ENCODE peak calls at places on chromosomes 3 and 15, in four cellular contexts. D, C, M and T are unnamed samples.

GRCh38 chr15:69723404-69724097 is 270.9 kb downstream of the RPLP1 start:
- DNase-seq in M (no peak), D (no peak), C (peak; percentile 28), T (no peak)

GRCh38 chr3:157263027-157263426 is 103.1 kb upstream of the CCNL1 start:
- DNase-seq in D (no peak), C (no peak), M (no peak), T (no peak)

GRCh38 chr3:86046436-86047328 is 944.3 kb downstream of the VGLL3 start:
- DNase-seq in D (no peak), C (no peak), M (no peak), T (no peak)

GRCh38 chr3:178067721-178068120 is 468.5 kb upstream of the KCNMB2 start:
- DNase-seq in M (no peak), C (no peak), D (no peak), T (no peak)

GRCh38 chr3:146180376-146180775 is 19.4 kb upstream of the PLOD2 start:
- DNase-seq in D (no peak), M (no peak), C (no peak), T (no peak)

GRCh38 chr3:106033654-106034053 is 164.8 kb upstream of the CBLB start:
- DNase-seq in C (no peak), D (no peak), M (no peak), T (no peak)

GRCh38 chr15:58588096-58588495 is 156.3 kb downstream of the LIPC start:
- DNase-seq in M (no peak), D (no peak), C (no peak), T (no peak)

GRCh38 chr3:13120928-13121552 is 47.8 kb upstream of the IQSEC1 start:
- DNase-seq in D (no peak), M (no peak), C (no peak), T (no peak)

GRCh38 chr15:46126581-46126980 is 491.8 kb downstream of the SQOR start:
- DNase-seq in D (no peak), C (no peak), M (no peak), T (no peak)

GRCh38 chr15:65054333-65055200 is 9.4 kb downstream of the SLC51B start:
- DNase-seq in M (peak; percentile 84), C (peak; percentile 86), D (peak; percentile 80), T (no peak)

GRCh38 chr3:55162031-55162784 is 234.3 kb upstream of the LRTM1 start:
- DNase-seq in D (no peak), C (no peak), M (no peak), T (no peak)

GRCh38 chr15:83010709-83011270 is 649 bp downstream of the C15orf40 start:
- DNase-seq in D (peak; percentile 64), M (peak; percentile 62), C (peak; percentile 74), T (no peak)
- TF ChIP-seq CTCF in D (peak; percentile 37), M (peak; percentile 62), C (peak; percentile 58), T (peak; percentile 38)

DNA sequence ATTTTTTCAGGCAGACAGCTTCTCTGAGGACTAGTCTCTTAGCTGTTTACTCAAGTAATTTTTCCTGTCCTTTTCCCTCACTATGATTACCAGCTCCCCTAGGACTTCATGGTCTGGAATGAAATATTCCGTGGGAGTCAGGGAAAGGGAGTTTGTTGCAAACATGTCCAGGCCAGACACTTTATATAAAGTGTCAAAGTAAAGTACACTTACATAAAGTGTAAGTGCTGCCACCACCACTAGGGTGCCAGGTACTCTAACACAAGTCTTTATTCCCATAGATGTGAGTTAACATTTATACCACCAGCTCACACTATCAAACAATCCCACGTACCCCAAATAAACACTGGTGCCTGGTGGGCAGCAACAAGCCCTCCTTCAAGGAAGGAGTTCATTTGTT is 179.8 kb downstream of the SNRPN start:
- DNase-seq in D (no peak), M (no peak), C (no peak), T (no peak)
- TF ChIP-seq CTCF in D (no peak), M (peak; percentile 15), C (no peak), T (peak; percentile 29)

GRCh38 chr3:159781867-159782266 is 206.8 kb upstream of the IL12A start:
- DNase-seq in C (no peak), D (no peak), M (no peak), T (no peak)
- TF ChIP-seq CTCF in C (no peak), D (no peak), M (no peak), T (no peak)

GRCh38 chr3:53618946-53619345 is 124.5 kb downstream of the CACNA1D start:
- DNase-seq in M (no peak), D (no peak), C (no peak), T (no peak)
- TF ChIP-seq CTCF in M (no peak), D (no peak), C (no peak), T (no peak)

GRCh38 chr15:54277834-54278233 is 299.6 kb downstream of the UNC13C start:
- DNase-seq in D (no peak), C (no peak), M (no peak), T (no peak)

GRCh38 chr15:54273928-54274327 is 295.7 kb downstream of the UNC13C start:
- DNase-seq in M (peak; percentile 3), C (peak; percentile 38), D (no peak), T (no peak)
- TF ChIP-seq CTCF in M (peak; percentile 15), C (no peak), D (no peak), T (no peak)

DNA sequence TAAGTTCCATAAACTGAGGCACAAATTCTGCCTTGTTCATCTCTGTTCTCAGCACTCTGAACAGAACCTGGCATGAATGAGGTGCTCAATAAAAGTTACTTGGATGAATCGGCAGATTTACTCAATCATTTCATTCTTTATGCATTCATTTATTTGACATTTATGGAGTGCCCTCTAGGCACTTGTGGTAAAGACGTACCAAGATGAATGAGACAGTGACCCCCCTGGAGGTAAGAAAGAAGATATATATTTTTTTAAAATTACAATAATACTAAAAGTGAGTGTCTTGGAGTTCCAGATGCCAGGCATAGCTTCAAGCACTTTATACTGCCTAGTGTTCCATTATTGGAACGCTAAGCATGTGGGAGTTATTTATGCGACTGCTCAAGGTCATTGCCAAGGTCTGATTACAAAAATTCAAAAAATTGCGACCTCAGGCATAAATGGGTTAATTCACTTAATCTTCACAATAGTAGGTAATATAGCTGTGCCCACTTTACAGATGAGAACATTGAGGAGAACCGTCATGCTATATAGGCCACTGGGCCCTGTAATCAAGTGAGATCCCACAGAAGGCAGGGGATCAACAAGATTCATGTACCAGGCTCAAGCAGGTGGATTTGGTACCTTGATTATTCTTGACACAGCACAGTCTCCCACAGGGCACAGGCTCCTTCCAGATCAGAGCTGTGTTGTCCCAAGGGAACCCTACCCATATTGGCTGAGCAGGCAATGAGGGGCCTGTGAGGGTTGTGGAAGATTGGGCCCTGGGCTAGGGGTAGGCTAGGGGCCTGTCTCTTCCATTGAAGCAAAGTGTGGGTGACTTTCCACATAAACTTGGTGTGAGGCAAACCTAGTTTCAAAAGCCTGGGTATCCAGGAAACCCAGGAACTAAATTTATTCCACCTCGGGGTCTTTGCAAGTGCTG is 10.7 kb downstream of the XIRP1 start:
- DNase-seq in M (no peak), D (no peak), C (no peak), T (no peak)
- TF ChIP-seq CTCF in M (no peak), D (no peak), C (no peak), T (no peak)

GRCh38 chr3:152054315-152054714 is 180.9 kb downstream of the SUCNR1 start:
- DNase-seq in M (no peak), C (no peak), D (no peak), T (no peak)
- TF ChIP-seq CTCF in M (no peak), C (no peak), D (no peak), T (no peak)